ENCODE peak calls at places on chromosomes 3 and 15, in eight cellular contexts. V is neural progenitor cell; E is sigmoid colon; F is Peyer's patch; M is CD8-positive, alpha-beta memory T cell; P is left lung; L is CD8-positive, alpha-beta T cell; Y is psoas muscle. I is an unnamed sample.

GRCh38 chr3:113428581-113428980 is 12.7 kb downstream of the CFAP44 start:
- DNase-seq in P (no peak), E (no peak), V (no peak), Y (no peak), L (no peak), F (no peak), M (no peak), I (no peak)

GRCh38 chr3:157500232-157500631 is 3.0 kb downstream of the VEPH1 start:
- DNase-seq in E (no peak), L (no peak), F (no peak), P (no peak), M (no peak), Y (no peak), V (no peak), I (no peak)

GRCh38 chr3:29515451-29515850 is 234.6 kb downstream of the RBMS3 start:
- DNase-seq in L (no peak), P (no peak), M (no peak), F (no peak), V (no peak), Y (no peak), E (no peak), I (peak; percentile 20)

GRCh38 chr15:56249080-56249479 is 5.4 kb upstream of the RFX7 start:
- DNase-seq in Y (no peak), M (no peak), E (no peak), V (peak; percentile 76), P (no peak), F (no peak), L (no peak), I (no peak)

GRCh38 chr3:37086918-37087317 is 87.5 kb downstream of the LRRFIP2 start:
- DNase-seq in P (no peak), L (no peak), E (no peak), F (no peak), M (no peak), V (no peak), Y (no peak), I (no peak)

GRCh38 chr15:48627260-48627969 is 18.1 kb downstream of the FBN1 start:
- DNase-seq in E (no peak), V (peak; percentile 59), P (no peak), L (no peak), M (no peak), Y (no peak), F (no peak), I (no peak)

GRCh38 chr3:197520311-197521276 is 35.2 kb downstream of the BDH1 start:
- DNase-seq in V (peak; percentile 72), F (no peak), L (no peak), P (peak; percentile 81), Y (no peak), E (no peak), M (no peak), I (no peak)

GRCh38 chr3:40576431-40576830 is 51.7 kb downstream of the ZNF621 start:
- DNase-seq in V (no peak), Y (no peak), E (no peak), P (no peak), M (no peak), F (no peak), L (no peak), I (no peak)

GRCh38 chr3:113746955-113747718 is at the start of gene ATP6V1A:
- DNase-seq in F (peak; percentile 81), P (peak; percentile 84), Y (peak; percentile 82), E (peak; percentile 87), L (peak; percentile 84), M (no peak), V (peak; percentile 81), I (no peak)

GRCh38 chr15:81024891-81025290 is 24.2 kb downstream of the TLNRD1 start:
- DNase-seq in P (no peak), V (no peak), M (no peak), F (no peak), Y (no peak), L (no peak), E (no peak), I (no peak)

GRCh38 chr3:52062499-52062898 is 6.1 kb upstream of the DUSP7 start:
- DNase-seq in V (no peak), P (peak; percentile 83), M (no peak), L (no peak), Y (peak; percentile 69), F (no peak), E (no peak), I (no peak)

GRCh38 chr15:72184165-72184811 is 13.3 kb downstream of the GRAMD2A start:
- DNase-seq in Y (peak; percentile 65), P (peak; percentile 66), M (no peak), V (peak; percentile 77), F (no peak), L (no peak), E (no peak), I (no peak)

GRCh38 chr15:39269352-39269751 is 311.5 kb upstream of the THBS1 start:
- DNase-seq in V (no peak), L (no peak), M (no peak), F (no peak), Y (no peak), E (no peak), P (no peak), I (no peak)

GRCh38 chr3:185561374-185561943 is 9.1 kb upstream of the LIPH start:
- DNase-seq in V (no peak), M (peak; percentile 21), P (peak; percentile 81), Y (peak; percentile 61), F (no peak), E (no peak), L (no peak), I (no peak)

GRCh38 chr15:25796395-25796794 is 66.7 kb downstream of the ATP10A start:
- DNase-seq in L (no peak), Y (no peak), V (no peak), E (no peak), F (no peak), P (peak; percentile 24), M (no peak), I (no peak)

GRCh38 chr3:129654126-129654525 is 47.6 kb upstream of the PLXND1 start:
- DNase-seq in E (no peak), V (no peak), P (no peak), M (no peak), F (no peak), L (no peak), Y (no peak), I (no peak)

GRCh38 chr3:127217594-127218456 is 24.9 kb downstream of the PRR23E start:
- DNase-seq in P (no peak), M (no peak), F (no peak), L (no peak), E (no peak), Y (no peak), V (no peak), I (no peak)

GRCh38 chr15:93282808-93283207 is 193.8 kb upstream of the RGMA start:
- DNase-seq in M (no peak), V (no peak), E (no peak), Y (no peak), P (no peak), L (no peak), F (no peak), I (no peak)

GRCh38 chr3:47512416-47513124 is 942 bp downstream of the ELP6 start:
- DNase-seq in V (peak; percentile 50), L (peak; percentile 37), Y (peak; percentile 58), F (peak; percentile 29), M (no peak), P (peak; percentile 36), E (peak; percentile 66), I (no peak)

GRCh38 chr3:72571638-72572114 is 276.6 kb downstream of the SHQ1 start:
- DNase-seq in M (no peak), Y (no peak), F (no peak), V (no peak), P (no peak), E (no peak), L (no peak), I (no peak)

GRCh38 chr3:194869482-194870169 is 183.9 kb downstream of the FAM43A start:
- DNase-seq in L (no peak), E (no peak), Y (no peak), P (no peak), V (no peak), F (no peak), M (no peak), I (no peak)

GRCh38 chr15:91572110-91572509 is 281.4 kb upstream of the SLCO3A1 start:
- DNase-seq in L (no peak), V (no peak), M (no peak), F (no peak), E (no peak), P (peak; percentile 40), Y (no peak), I (no peak)

GRCh38 chr3:188707396-188708288 is 464.1 kb upstream of the TPRG1 start:
- DNase-seq in F (no peak), M (no peak), E (no peak), L (no peak), Y (no peak), V (no peak), P (no peak), I (no peak)

GRCh38 chr3:64184621-64185020 is 40.6 kb downstream of the PRICKLE2 start:
- DNase-seq in M (no peak), P (no peak), L (no peak), E (no peak), Y (no peak), F (no peak), V (no peak), I (no peak)

GRCh38 chr3:75906555-75907112 is 121.3 kb upstream of the ZNF717 start:
- DNase-seq in E (peak; percentile 62), F (no peak), P (peak; percentile 41), L (no peak), Y (peak; percentile 30), V (peak; percentile 88), M (no peak), I (peak; percentile 25)

GRCh38 chr15:70092462-70092850 is 5.3 kb downstream of the TLE3 start:
- DNase-seq in V (no peak), L (no peak), Y (no peak), M (no peak), E (no peak), P (no peak), F (no peak), I (no peak)
- H3K4me1 ChIP-seq in V (peaks cover 72% of the 10 kb centered on the region), L (peaks cover 61% of the 10 kb centered on the region), Y (peaks cover 65% of the 10 kb centered on the region), M (peaks cover 63% of the 10 kb centered on the region), E (peaks cover 81% of the 10 kb centered on the region), P (peaks cover 84% of the 10 kb centered on the region), F (peaks cover 52% of the 10 kb centered on the region), I (peaks cover 30% of the 10 kb centered on the region)

GRCh38 chr15:23647001-23647295 is 719 bp downstream of the MAGEL2 start:
- DNase-seq in P (no peak), E (no peak), Y (no peak), L (no peak), V (no peak), F (no peak), M (no peak), I (no peak)
- H3K4me3 ChIP-seq in P (peak overlapping the region; percentile 14), E (peak overlapping the region; percentile 22), Y (peak overlapping the region; percentile 38), L (no peak overlapping the region), V (peak overlapping the region; percentile 80), F (no peak overlapping the region), M (no peak overlapping the region), I (peak overlapping the region; percentile 74)

DNA sequence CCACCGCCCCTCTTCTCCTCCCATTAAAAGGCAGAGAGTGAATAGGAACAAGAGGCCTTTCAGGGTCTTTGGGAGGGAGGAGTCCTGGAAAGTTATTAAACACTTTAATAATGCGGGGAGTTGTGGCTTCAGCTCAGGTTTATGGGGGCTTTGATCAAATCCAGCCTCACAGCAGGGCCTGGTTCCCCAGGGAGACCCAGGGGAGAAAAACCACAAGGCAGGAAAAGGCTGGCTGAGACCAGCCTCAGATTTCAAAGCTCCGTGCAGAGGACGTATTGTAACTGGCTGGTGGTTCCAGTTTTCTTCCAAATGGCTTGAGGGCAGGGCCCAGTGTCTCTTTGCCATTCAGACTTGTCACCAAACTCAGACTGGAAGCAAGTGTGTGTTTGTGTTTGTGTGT is 242.1 kb downstream of the TLE3 start:
- DNase-seq in P (no peak), F (no peak), E (no peak), L (no peak), M (no peak), Y (no peak), V (no peak), I (no peak)
- H3K27ac ChIP-seq in P (no peak overlapping the region), F (no peak overlapping the region), E (no peak overlapping the region), L (no peak overlapping the region), M (no peak overlapping the region), Y (no peak overlapping the region), V (no peak overlapping the region), I (no peak overlapping the region)

GRCh38 chr15:63382966-63383710 is 1.5 kb upstream of the CA12 start:
- DNase-seq in Y (no peak), P (no peak), M (no peak), E (no peak), F (no peak), V (no peak), L (no peak), I (no peak)
- H3K4me1 ChIP-seq in Y (peaks cover 13% of the 10 kb centered on the region), P (peaks cover 21% of the 10 kb centered on the region), M (no peaks in the 10 kb centered on the region), E (peaks cover 14% of the 10 kb centered on the region), F (no peaks in the 10 kb centered on the region), V (peaks cover 17% of the 10 kb centered on the region), L (peaks cover 9% of the 10 kb centered on the region), I (peaks cover 5% of the 10 kb centered on the region)